ENCODE peak calls at places on chromosomes 5 and 9, in five cellular contexts. One of them, this sample, is unnamed.

GRCh38 chr5:102856374-102856748 is 101.3 kb downstream of the PAM start:
- DNase-seq in HCT116: no peak
- DNase-seq in HepG2: no peak
- DNase-seq in H1: no peak
- DNase-seq in K562: no peak
- DNase-seq in this sample: no peak

GRCh38 chr5:115392611-115393010 is 96.2 kb upstream of the CCDC112 start:
- DNase-seq in HCT116: no peak
- DNase-seq in HepG2: no peak
- DNase-seq in H1: no peak
- DNase-seq in K562: no peak
- DNase-seq in this sample: no peak

GRCh38 chr9:135890896-135891631 is 16.3 kb downstream of the CAMSAP1 start:
- DNase-seq in HCT116: no peak
- DNase-seq in HepG2: no peak
- DNase-seq in H1: no peak
- DNase-seq in K562: no peak
- DNase-seq in this sample: no peak

GRCh38 chr5:107199756-107200155 is 471.0 kb downstream of the EFNA5 start:
- DNase-seq in HCT116: no peak
- DNase-seq in HepG2: no peak
- DNase-seq in H1: no peak
- DNase-seq in K562: no peak
- DNase-seq in this sample: no peak

GRCh38 chr5:131595088-131596033 is 39.7 kb downstream of the RAPGEF6 start:
- DNase-seq in HCT116: no peak
- DNase-seq in HepG2: no peak
- DNase-seq in H1: no peak
- DNase-seq in K562: no peak
- DNase-seq in this sample: no peak

GRCh38 chr9:15867334-15867733 is 314.5 kb downstream of the CCDC171 start:
- DNase-seq in HCT116: no peak
- DNase-seq in HepG2: no peak
- DNase-seq in H1: no peak
- DNase-seq in K562: no peak
- DNase-seq in this sample: no peak

GRCh38 chr9:131270171-131271015 is 5.9 kb downstream of the FAM78A start:
- DNase-seq in HCT116: no peak
- DNase-seq in HepG2: no peak
- DNase-seq in H1: no peak
- DNase-seq in K562: peak
- DNase-seq in this sample: no peak

GRCh38 chr9:134875376-134875775 is 5.2 kb upstream of the FCN2 start:
- DNase-seq in HCT116: no peak
- DNase-seq in HepG2: no peak
- DNase-seq in H1: no peak
- DNase-seq in K562: no peak
- DNase-seq in this sample: no peak

GRCh38 chr5:139694556-139695182 is 46.5 kb downstream of the CXXC5 start:
- DNase-seq in HCT116: no peak
- DNase-seq in HepG2: no peak
- DNase-seq in H1: no peak
- DNase-seq in K562: no peak
- DNase-seq in this sample: no peak

GRCh38 chr9:116157436-116158138 is 4.0 kb downstream of the PAPPA start:
- DNase-seq in HCT116: no peak
- DNase-seq in HepG2: no peak
- DNase-seq in H1: no peak
- DNase-seq in K562: no peak
- DNase-seq in this sample: no peak

DNA sequence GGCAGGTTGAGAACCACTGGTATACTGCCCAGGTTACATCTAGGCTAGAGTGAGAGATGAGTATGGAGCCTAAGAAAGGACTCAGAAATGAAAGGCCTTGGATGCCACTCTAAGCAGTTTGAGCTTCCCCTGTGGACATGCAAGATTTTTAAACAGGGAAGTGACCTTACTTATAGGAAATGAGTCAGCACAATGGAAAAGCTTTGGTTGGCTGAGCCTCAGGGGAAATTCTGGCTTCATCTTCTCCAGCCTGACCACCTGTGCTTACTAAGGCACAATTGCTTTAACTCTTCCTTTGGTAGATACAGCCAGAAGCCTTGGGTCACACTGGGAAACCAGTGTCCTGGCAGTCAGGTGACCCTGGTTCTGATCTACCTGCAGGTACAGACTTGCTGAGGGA is 380.2 kb upstream of the ZNF462 start:
- DNase-seq in HCT116: no peak
- DNase-seq in HepG2: no peak
- DNase-seq in H1: no peak
- DNase-seq in K562: no peak
- DNase-seq in this sample: no peak
- TF ChIP-seq SRF in HCT116: no peak
- TF ChIP-seq SRF in HepG2: no peak
- TF ChIP-seq SRF in H1: no peak
- TF ChIP-seq SRF in K562: no peak
- TF ChIP-seq SRF in this sample: no peak

GRCh38 chr5:86463339-86463738 is 154.4 kb upstream of the COX7C start:
- DNase-seq in HCT116: no peak
- DNase-seq in HepG2: peak
- DNase-seq in H1: no peak
- DNase-seq in K562: peak
- DNase-seq in this sample: no peak
- TF ChIP-seq SRF in HCT116: no peak
- TF ChIP-seq SRF in HepG2: no peak
- TF ChIP-seq SRF in H1: no peak
- TF ChIP-seq SRF in K562: no peak
- TF ChIP-seq SRF in this sample: no peak

DNA sequence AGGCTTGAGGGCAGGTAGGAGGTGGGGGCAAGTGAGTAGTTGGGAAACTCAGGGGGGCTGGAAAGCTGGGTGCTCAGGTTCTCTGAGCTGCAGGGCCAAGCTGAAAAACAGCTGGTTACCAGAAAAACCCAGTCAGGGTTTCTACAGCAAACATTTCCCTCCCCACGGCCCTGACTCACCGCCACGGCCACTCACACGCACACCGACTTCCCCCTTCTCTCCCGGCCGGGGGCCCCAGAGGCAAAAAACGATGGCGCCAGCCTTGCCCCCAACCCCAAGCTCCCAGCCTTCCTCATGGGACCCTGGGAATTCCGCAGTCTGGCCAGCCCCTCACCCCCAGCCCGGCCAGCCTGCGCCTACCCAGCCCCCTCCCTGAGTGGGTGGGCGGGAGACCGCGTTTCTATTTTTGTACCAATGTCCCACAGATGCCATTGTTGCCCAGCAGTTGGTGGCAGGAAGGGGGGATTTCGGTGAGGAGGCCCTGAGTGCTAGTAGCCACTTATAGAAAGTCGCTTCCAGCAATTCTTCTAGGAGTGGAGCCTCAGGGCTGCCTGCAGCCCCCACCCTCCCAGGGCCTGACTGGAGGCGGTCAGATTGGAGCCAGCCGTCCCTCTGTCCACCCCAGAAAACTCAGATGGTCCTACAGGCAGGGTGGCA is 18.4 kb downstream of the ENG start:
- DNase-seq in HCT116: no peak
- DNase-seq in HepG2: no peak
- DNase-seq in H1: no peak
- DNase-seq in K562: no peak
- DNase-seq in this sample: no peak
- TF ChIP-seq SRF in HCT116: no peak
- TF ChIP-seq SRF in HepG2: no peak
- TF ChIP-seq SRF in H1: no peak
- TF ChIP-seq SRF in K562: no peak
- TF ChIP-seq SRF in this sample: no peak

GRCh38 chr5:116573617-116574431 is 799 bp downstream of the SEMA6A start:
- DNase-seq in HCT116: no peak
- DNase-seq in HepG2: no peak
- DNase-seq in H1: no peak
- DNase-seq in K562: no peak
- DNase-seq in this sample: no peak
- TF ChIP-seq SRF in HCT116: no peak
- TF ChIP-seq SRF in HepG2: no peak
- TF ChIP-seq SRF in H1: no peak
- TF ChIP-seq SRF in K562: no peak
- TF ChIP-seq SRF in this sample: no peak

DNA sequence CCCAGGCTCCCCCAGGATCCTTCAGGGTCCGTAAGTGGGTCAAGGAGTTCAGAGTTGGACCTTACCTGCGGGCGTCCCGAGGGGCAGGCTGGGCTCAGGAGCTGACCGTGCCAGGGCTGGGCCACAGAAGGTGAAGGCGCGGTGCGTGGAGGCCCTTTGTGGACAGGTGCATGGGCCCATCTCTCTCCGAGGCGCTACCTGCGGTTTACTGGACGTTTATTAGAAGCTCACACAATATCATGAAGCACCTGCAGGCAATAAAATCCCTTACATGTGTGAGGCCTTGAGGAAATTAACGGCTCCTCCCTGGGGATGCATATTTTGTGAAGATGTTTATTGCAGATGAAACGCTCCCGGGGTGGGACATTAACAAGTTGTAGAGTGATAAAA is 79.8 kb upstream of the LMX1B start:
- DNase-seq in HCT116: no peak
- DNase-seq in HepG2: no peak
- DNase-seq in H1: no peak
- DNase-seq in K562: no peak
- DNase-seq in this sample: no peak
- TF ChIP-seq SRF in HCT116: no peak
- TF ChIP-seq SRF in HepG2: no peak
- TF ChIP-seq SRF in H1: no peak
- TF ChIP-seq SRF in K562: no peak
- TF ChIP-seq SRF in this sample: no peak

GRCh38 chr5:2708751-2709150 is 42.7 kb downstream of the IRX2 start:
- DNase-seq in HCT116: no peak
- DNase-seq in HepG2: no peak
- DNase-seq in H1: no peak
- DNase-seq in K562: no peak
- DNase-seq in this sample: no peak
- TF ChIP-seq SRF in HCT116: no peak
- TF ChIP-seq SRF in HepG2: no peak
- TF ChIP-seq SRF in H1: no peak
- TF ChIP-seq SRF in K562: no peak
- TF ChIP-seq SRF in this sample: no peak

GRCh38 chr5:145666591-145666990 is 168.6 kb downstream of the PRELID2 start:
- DNase-seq in HCT116: no peak
- DNase-seq in HepG2: no peak
- DNase-seq in H1: no peak
- DNase-seq in K562: no peak
- DNase-seq in this sample: no peak

GRCh38 chr5:145668714-145669113 is 166.4 kb downstream of the PRELID2 start:
- DNase-seq in HCT116: no peak
- DNase-seq in HepG2: peak
- DNase-seq in H1: no peak
- DNase-seq in K562: no peak
- DNase-seq in this sample: no peak
- TF ChIP-seq SRF in HCT116: no peak
- TF ChIP-seq SRF in HepG2: no peak
- TF ChIP-seq SRF in H1: no peak
- TF ChIP-seq SRF in K562: no peak
- TF ChIP-seq SRF in this sample: no peak

DNA sequence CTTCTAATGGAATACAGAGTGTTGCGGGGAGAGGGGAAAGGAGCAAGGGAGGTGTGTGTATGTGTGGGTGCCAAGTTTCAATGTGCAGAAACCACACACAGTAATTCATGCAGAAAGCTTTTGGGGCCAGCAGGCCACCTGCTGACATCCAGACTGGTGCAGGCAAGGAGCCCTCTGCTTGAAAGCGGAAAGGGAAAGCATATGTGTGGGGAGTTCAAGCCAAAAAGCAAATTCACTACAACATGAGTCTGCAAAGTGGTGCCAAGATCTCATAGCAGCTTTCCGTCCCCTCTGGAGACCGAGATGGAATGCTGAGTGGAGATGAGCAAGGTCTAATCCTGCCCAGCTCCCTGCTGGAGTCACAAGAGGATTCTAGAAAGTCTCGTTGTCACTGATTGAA is 159.7 kb upstream of the VLDLR start:
- DNase-seq in HCT116: no peak
- DNase-seq in HepG2: no peak
- DNase-seq in H1: no peak
- DNase-seq in K562: no peak
- DNase-seq in this sample: no peak
- TF ChIP-seq SRF in HCT116: no peak
- TF ChIP-seq SRF in HepG2: no peak
- TF ChIP-seq SRF in H1: no peak
- TF ChIP-seq SRF in K562: no peak
- TF ChIP-seq SRF in this sample: no peak

DNA sequence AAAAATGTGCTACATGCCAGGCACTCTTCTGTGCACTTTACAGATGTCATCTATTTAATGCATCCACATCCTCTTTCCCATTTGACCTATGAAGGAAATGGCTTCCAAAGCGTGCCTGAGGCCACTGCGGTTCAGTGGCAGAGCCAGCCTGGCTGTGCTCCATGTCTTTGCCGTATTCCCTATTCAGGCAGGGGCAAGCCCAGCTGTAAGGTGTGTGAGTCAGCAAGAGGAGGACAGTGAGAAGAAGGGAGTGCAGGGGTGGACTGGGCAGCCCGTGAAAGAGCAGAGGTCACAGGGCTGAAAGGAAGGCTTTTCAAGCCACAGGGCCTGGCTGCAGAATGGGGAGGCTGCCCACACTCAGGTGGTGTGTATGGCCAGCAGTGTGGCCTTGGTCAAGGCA is 91.7 kb downstream of the HRH2 start:
- DNase-seq in HCT116: no peak
- DNase-seq in HepG2: no peak
- DNase-seq in H1: no peak
- DNase-seq in K562: no peak
- DNase-seq in this sample: no peak
- TF ChIP-seq SRF in HCT116: no peak
- TF ChIP-seq SRF in HepG2: no peak
- TF ChIP-seq SRF in H1: no peak
- TF ChIP-seq SRF in K562: no peak
- TF ChIP-seq SRF in this sample: no peak